ENCODE peak calls at places on chromosomes 13 and 19, in eight cellular contexts. One of them, this sample, is unnamed.

GRCh38 chr13:77696006-77696862 is 1.3 kb upstream of the SLAIN1 start:
- DNase-seq in brain microvascular endothelial cell: no peak
- DNase-seq in CD8-positive, alpha-beta memory T cell: no peak
- DNase-seq in neural progenitor cell: peak
- DNase-seq in lung: no peak
- DNase-seq in fibroblast of lung: no peak
- DNase-seq in CD4-positive, alpha-beta T cell: no peak
- DNase-seq in psoas muscle: no peak
- DNase-seq in this sample: no peak

GRCh38 chr13:107202371-107203023 is 634.6 kb upstream of the ARGLU1 start:
- DNase-seq in brain microvascular endothelial cell: peak
- DNase-seq in CD8-positive, alpha-beta memory T cell: no peak
- DNase-seq in neural progenitor cell: no peak
- DNase-seq in lung: peak
- DNase-seq in fibroblast of lung: peak
- DNase-seq in CD4-positive, alpha-beta T cell: no peak
- DNase-seq in psoas muscle: no peak
- DNase-seq in this sample: peak

GRCh38 chr13:21399741-21400140 is 59.4 kb downstream of the ZDHHC20 start:
- DNase-seq in brain microvascular endothelial cell: peak
- DNase-seq in CD8-positive, alpha-beta memory T cell: no peak
- DNase-seq in neural progenitor cell: no peak
- DNase-seq in lung: no peak
- DNase-seq in fibroblast of lung: no peak
- DNase-seq in CD4-positive, alpha-beta T cell: no peak
- DNase-seq in psoas muscle: no peak
- DNase-seq in this sample: no peak

GRCh38 chr19:41745761-41746160 is 9.6 kb upstream of the CEACAM6 start:
- DNase-seq in brain microvascular endothelial cell: no peak
- DNase-seq in CD8-positive, alpha-beta memory T cell: no peak
- DNase-seq in neural progenitor cell: no peak
- DNase-seq in lung: no peak
- DNase-seq in fibroblast of lung: no peak
- DNase-seq in CD4-positive, alpha-beta T cell: no peak
- DNase-seq in psoas muscle: no peak
- DNase-seq in this sample: no peak

GRCh38 chr13:44244288-44244687 is 129.3 kb upstream of the SERP2 start:
- DNase-seq in brain microvascular endothelial cell: peak
- DNase-seq in CD8-positive, alpha-beta memory T cell: no peak
- DNase-seq in neural progenitor cell: no peak
- DNase-seq in lung: no peak
- DNase-seq in fibroblast of lung: peak
- DNase-seq in CD4-positive, alpha-beta T cell: no peak
- DNase-seq in psoas muscle: no peak
- DNase-seq in this sample: peak

GRCh38 chr13:39317284-39317683 is 279.0 kb downstream of the NHLRC3 start:
- DNase-seq in brain microvascular endothelial cell: peak
- DNase-seq in CD8-positive, alpha-beta memory T cell: no peak
- DNase-seq in neural progenitor cell: no peak
- DNase-seq in lung: no peak
- DNase-seq in fibroblast of lung: peak
- DNase-seq in CD4-positive, alpha-beta T cell: no peak
- DNase-seq in psoas muscle: peak
- DNase-seq in this sample: no peak

GRCh38 chr19:27793128-27793643 is 1419.8 kb downstream of the UQCRFS1 start:
- DNase-seq in brain microvascular endothelial cell: peak
- DNase-seq in CD8-positive, alpha-beta memory T cell: peak
- DNase-seq in neural progenitor cell: peak
- DNase-seq in lung: peak
- DNase-seq in fibroblast of lung: peak
- DNase-seq in CD4-positive, alpha-beta T cell: peak
- DNase-seq in psoas muscle: peak
- DNase-seq in this sample: peak

GRCh38 chr13:102709536-102709935 is 14.7 kb upstream of the METTL21C start:
- DNase-seq in brain microvascular endothelial cell: no peak
- DNase-seq in CD8-positive, alpha-beta memory T cell: no peak
- DNase-seq in neural progenitor cell: no peak
- DNase-seq in lung: no peak
- DNase-seq in fibroblast of lung: no peak
- DNase-seq in CD4-positive, alpha-beta T cell: no peak
- DNase-seq in psoas muscle: no peak
- DNase-seq in this sample: no peak

GRCh38 chr13:50360637-50361036 is 345.4 kb downstream of the KCNRG start:
- DNase-seq in brain microvascular endothelial cell: no peak
- DNase-seq in CD8-positive, alpha-beta memory T cell: no peak
- DNase-seq in neural progenitor cell: no peak
- DNase-seq in lung: no peak
- DNase-seq in fibroblast of lung: no peak
- DNase-seq in CD4-positive, alpha-beta T cell: no peak
- DNase-seq in psoas muscle: no peak
- DNase-seq in this sample: no peak

GRCh38 chr13:109979186-109979585 is 192.8 kb upstream of the IRS2 start:
- DNase-seq in brain microvascular endothelial cell: no peak
- DNase-seq in CD8-positive, alpha-beta memory T cell: no peak
- DNase-seq in neural progenitor cell: no peak
- DNase-seq in lung: no peak
- DNase-seq in fibroblast of lung: no peak
- DNase-seq in CD4-positive, alpha-beta T cell: no peak
- DNase-seq in psoas muscle: no peak
- DNase-seq in this sample: no peak

GRCh38 chr13:23851106-23851505 is 38.1 kb downstream of the MIPEP start:
- DNase-seq in brain microvascular endothelial cell: no peak
- DNase-seq in CD8-positive, alpha-beta memory T cell: no peak
- DNase-seq in neural progenitor cell: no peak
- DNase-seq in lung: no peak
- DNase-seq in fibroblast of lung: peak
- DNase-seq in CD4-positive, alpha-beta T cell: no peak
- DNase-seq in psoas muscle: no peak
- DNase-seq in this sample: no peak

GRCh38 chr19:18131841-18132596 is 20.9 kb upstream of the PIK3R2 start:
- DNase-seq in brain microvascular endothelial cell: no peak
- DNase-seq in CD8-positive, alpha-beta memory T cell: no peak
- DNase-seq in neural progenitor cell: peak
- DNase-seq in lung: no peak
- DNase-seq in fibroblast of lung: no peak
- DNase-seq in CD4-positive, alpha-beta T cell: no peak
- DNase-seq in psoas muscle: no peak
- DNase-seq in this sample: no peak

GRCh38 chr19:45676851-45677263 is 8.8 kb downstream of the GIPR start:
- DNase-seq in brain microvascular endothelial cell: no peak
- DNase-seq in CD8-positive, alpha-beta memory T cell: peak
- DNase-seq in neural progenitor cell: no peak
- DNase-seq in lung: peak
- DNase-seq in fibroblast of lung: no peak
- DNase-seq in CD4-positive, alpha-beta T cell: peak
- DNase-seq in psoas muscle: no peak
- DNase-seq in this sample: no peak

GRCh38 chr19:15161028-15161984 is 39.5 kb downstream of the NOTCH3 start:
- DNase-seq in brain microvascular endothelial cell: no peak
- DNase-seq in CD8-positive, alpha-beta memory T cell: no peak
- DNase-seq in neural progenitor cell: no peak
- DNase-seq in lung: no peak
- DNase-seq in fibroblast of lung: no peak
- DNase-seq in CD4-positive, alpha-beta T cell: no peak
- DNase-seq in psoas muscle: no peak
- DNase-seq in this sample: no peak

GRCh38 chr13:112991611-112992010 is 22.6 kb downstream of the MCF2L start:
- DNase-seq in brain microvascular endothelial cell: no peak
- DNase-seq in CD8-positive, alpha-beta memory T cell: no peak
- DNase-seq in neural progenitor cell: no peak
- DNase-seq in lung: no peak
- DNase-seq in fibroblast of lung: no peak
- DNase-seq in CD4-positive, alpha-beta T cell: no peak
- DNase-seq in psoas muscle: no peak
- DNase-seq in this sample: no peak

GRCh38 chr19:10220695-10221094 is 10.4 kb downstream of the S1PR2 start:
- DNase-seq in brain microvascular endothelial cell: no peak
- DNase-seq in CD8-positive, alpha-beta memory T cell: no peak
- DNase-seq in neural progenitor cell: no peak
- DNase-seq in lung: no peak
- DNase-seq in fibroblast of lung: no peak
- DNase-seq in CD4-positive, alpha-beta T cell: no peak
- DNase-seq in psoas muscle: no peak
- DNase-seq in this sample: no peak

GRCh38 chr19:10219678-10220077 is 11.5 kb downstream of the S1PR2 start:
- DNase-seq in brain microvascular endothelial cell: peak
- DNase-seq in CD8-positive, alpha-beta memory T cell: peak
- DNase-seq in neural progenitor cell: peak
- DNase-seq in lung: no peak
- DNase-seq in fibroblast of lung: peak
- DNase-seq in CD4-positive, alpha-beta T cell: peak
- DNase-seq in psoas muscle: no peak
- DNase-seq in this sample: no peak

GRCh38 chr19:10224337-10224736 is 6.8 kb downstream of the S1PR2 start:
- DNase-seq in brain microvascular endothelial cell: no peak
- DNase-seq in CD8-positive, alpha-beta memory T cell: no peak
- DNase-seq in neural progenitor cell: no peak
- DNase-seq in lung: no peak
- DNase-seq in fibroblast of lung: no peak
- DNase-seq in CD4-positive, alpha-beta T cell: no peak
- DNase-seq in psoas muscle: no peak
- DNase-seq in this sample: no peak

GRCh38 chr19:10223488-10224213 is 7.5 kb downstream of the S1PR2 start:
- DNase-seq in brain microvascular endothelial cell: no peak
- DNase-seq in CD8-positive, alpha-beta memory T cell: no peak
- DNase-seq in neural progenitor cell: no peak
- DNase-seq in lung: no peak
- DNase-seq in fibroblast of lung: no peak
- DNase-seq in CD4-positive, alpha-beta T cell: no peak
- DNase-seq in psoas muscle: no peak
- DNase-seq in this sample: no peak

GRCh38 chr19:10222201-10222890 is 8.8 kb downstream of the S1PR2 start:
- DNase-seq in brain microvascular endothelial cell: no peak
- DNase-seq in CD8-positive, alpha-beta memory T cell: no peak
- DNase-seq in neural progenitor cell: no peak
- DNase-seq in lung: no peak
- DNase-seq in fibroblast of lung: no peak
- DNase-seq in CD4-positive, alpha-beta T cell: no peak
- DNase-seq in psoas muscle: no peak
- DNase-seq in this sample: no peak
- H3K27ac ChIP-seq in brain microvascular endothelial cell: no peak
- H3K27ac ChIP-seq in CD8-positive, alpha-beta memory T cell: no peak
- H3K27ac ChIP-seq in neural progenitor cell: no peak
- H3K27ac ChIP-seq in lung: no peak
- H3K27ac ChIP-seq in fibroblast of lung: no peak
- H3K27ac ChIP-seq in CD4-positive, alpha-beta T cell: no peak
- H3K27ac ChIP-seq in psoas muscle: no peak
- H3K27ac ChIP-seq in this sample: no peak

GRCh38 chr19:56137405-56137804 is 3.7 kb upstream of the ZNF444 start:
- DNase-seq in brain microvascular endothelial cell: no peak
- DNase-seq in CD8-positive, alpha-beta memory T cell: no peak
- DNase-seq in neural progenitor cell: no peak
- DNase-seq in lung: peak
- DNase-seq in fibroblast of lung: no peak
- DNase-seq in CD4-positive, alpha-beta T cell: no peak
- DNase-seq in psoas muscle: no peak
- DNase-seq in this sample: no peak
- H3K27ac ChIP-seq in brain microvascular endothelial cell: no peak
- H3K27ac ChIP-seq in CD8-positive, alpha-beta memory T cell: no peak
- H3K27ac ChIP-seq in neural progenitor cell: no peak
- H3K27ac ChIP-seq in lung: no peak
- H3K27ac ChIP-seq in fibroblast of lung: no peak
- H3K27ac ChIP-seq in CD4-positive, alpha-beta T cell: no peak
- H3K27ac ChIP-seq in psoas muscle: no peak
- H3K27ac ChIP-seq in this sample: no peak

GRCh38 chr19:12692960-12693359 is 3.5 kb downstream of the FBXW9 start:
- DNase-seq in brain microvascular endothelial cell: no peak
- DNase-seq in CD8-positive, alpha-beta memory T cell: no peak
- DNase-seq in neural progenitor cell: no peak
- DNase-seq in lung: no peak
- DNase-seq in fibroblast of lung: no peak
- DNase-seq in CD4-positive, alpha-beta T cell: no peak
- DNase-seq in psoas muscle: no peak
- DNase-seq in this sample: no peak

GRCh38 chr19:12685831-12686230 is 2.0 kb upstream of the GNG14 start:
- DNase-seq in brain microvascular endothelial cell: no peak
- DNase-seq in CD8-positive, alpha-beta memory T cell: no peak
- DNase-seq in neural progenitor cell: no peak
- DNase-seq in lung: no peak
- DNase-seq in fibroblast of lung: no peak
- DNase-seq in CD4-positive, alpha-beta T cell: no peak
- DNase-seq in psoas muscle: no peak
- DNase-seq in this sample: no peak

GRCh38 chr19:12689012-12689411 is 1.2 kb downstream of the GNG14 start:
- DNase-seq in brain microvascular endothelial cell: no peak
- DNase-seq in CD8-positive, alpha-beta memory T cell: no peak
- DNase-seq in neural progenitor cell: no peak
- DNase-seq in lung: no peak
- DNase-seq in fibroblast of lung: no peak
- DNase-seq in CD4-positive, alpha-beta T cell: no peak
- DNase-seq in psoas muscle: no peak
- DNase-seq in this sample: no peak

GRCh38 chr19:12687496-12688196 is at the start of gene GNG14:
- DNase-seq in brain microvascular endothelial cell: no peak
- DNase-seq in CD8-positive, alpha-beta memory T cell: no peak
- DNase-seq in neural progenitor cell: no peak
- DNase-seq in lung: no peak
- DNase-seq in fibroblast of lung: no peak
- DNase-seq in CD4-positive, alpha-beta T cell: no peak
- DNase-seq in psoas muscle: no peak
- DNase-seq in this sample: no peak

GRCh38 chr19:12689581-12690216 is 1.9 kb downstream of the GNG14 start:
- DNase-seq in brain microvascular endothelial cell: no peak
- DNase-seq in CD8-positive, alpha-beta memory T cell: no peak
- DNase-seq in neural progenitor cell: no peak
- DNase-seq in lung: no peak
- DNase-seq in fibroblast of lung: no peak
- DNase-seq in CD4-positive, alpha-beta T cell: no peak
- DNase-seq in psoas muscle: no peak
- DNase-seq in this sample: no peak
- H3K27ac ChIP-seq in brain microvascular endothelial cell: no peak
- H3K27ac ChIP-seq in CD8-positive, alpha-beta memory T cell: no peak
- H3K27ac ChIP-seq in neural progenitor cell: no peak
- H3K27ac ChIP-seq in lung: no peak
- H3K27ac ChIP-seq in fibroblast of lung: no peak
- H3K27ac ChIP-seq in CD4-positive, alpha-beta T cell: no peak
- H3K27ac ChIP-seq in psoas muscle: no peak
- H3K27ac ChIP-seq in this sample: no peak

DNA sequence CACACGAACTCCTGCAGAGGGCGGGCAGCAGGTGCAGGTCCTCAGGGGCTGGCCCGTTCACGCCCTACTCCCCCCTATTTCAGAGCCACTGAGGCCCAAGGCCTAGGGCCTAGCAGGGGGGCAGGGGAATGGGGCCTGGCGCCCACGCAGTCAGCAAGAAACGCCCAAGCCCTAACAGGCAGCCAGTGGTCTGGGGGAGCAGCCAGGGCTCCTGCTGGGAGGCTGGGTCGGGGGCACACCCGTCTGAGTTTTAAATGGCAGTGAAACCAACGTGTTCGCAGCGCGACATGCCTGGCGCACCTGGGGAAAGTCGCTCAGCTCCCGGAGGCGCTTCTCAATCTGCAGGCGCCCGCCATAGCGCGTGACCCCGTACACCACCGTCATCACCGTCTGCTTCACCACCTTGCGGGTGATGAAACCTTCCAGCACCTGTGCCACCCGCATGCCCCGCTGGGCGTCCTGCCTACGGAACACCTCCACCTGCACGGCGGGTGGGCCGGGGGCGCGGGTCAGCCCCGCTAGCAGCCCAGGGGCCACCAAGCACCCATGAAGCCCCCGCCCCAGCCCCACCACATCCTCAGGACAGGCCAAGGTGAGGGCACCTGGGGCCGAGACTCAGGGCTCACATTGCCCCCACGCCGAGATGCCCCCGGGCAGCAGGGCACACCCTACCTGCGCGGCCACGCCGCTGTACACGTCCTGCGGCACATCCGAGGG is 13.9 kb downstream of the POLRMT start:
- DNase-seq in brain microvascular endothelial cell: no peak
- DNase-seq in CD8-positive, alpha-beta memory T cell: no peak
- DNase-seq in neural progenitor cell: no peak
- DNase-seq in lung: no peak
- DNase-seq in fibroblast of lung: no peak
- DNase-seq in CD4-positive, alpha-beta T cell: no peak
- DNase-seq in psoas muscle: no peak
- DNase-seq in this sample: no peak
- H3K27ac ChIP-seq in brain microvascular endothelial cell: no peak
- H3K27ac ChIP-seq in CD8-positive, alpha-beta memory T cell: no peak
- H3K27ac ChIP-seq in neural progenitor cell: no peak
- H3K27ac ChIP-seq in lung: no peak
- H3K27ac ChIP-seq in fibroblast of lung: no peak
- H3K27ac ChIP-seq in CD4-positive, alpha-beta T cell: no peak
- H3K27ac ChIP-seq in psoas muscle: no peak
- H3K27ac ChIP-seq in this sample: no peak